ENCODE peak calls at places on chromosomes 6 and 20, in ten cellular contexts. V is CD8-positive, alpha-beta memory T cell; M is left lung; Y is thyroid gland; Z is aorta; H is breast epithelium; N is mucosa of descending colon; L is Panc1; J is HepG2; G is uterus. Q is an unnamed sample.

GRCh38 chr20:46122071-46122470 is 4.0 kb downstream of the CD40 start:
- DNase-seq in V (no peak), M (no peak), Y (no peak), Z (no peak), H (no peak), N (no peak), L (no peak), J (peak; percentile 35), G (no peak), Q (peak; percentile 24)

GRCh38 chr20:58715709-58716475 is 23.3 kb downstream of the NPEPL1 start:
- DNase-seq in V (no peak), M (peak; percentile 28), Y (no peak), Z (peak; percentile 73), H (peak; percentile 30), N (peak; percentile 33), L (no peak), J (no peak), G (no peak), Q (no peak)

GRCh38 chr20:4546786-4547185 is 174.9 kb upstream of the PRND start:
- DNase-seq in V (no peak), M (no peak), Y (no peak), Z (no peak), H (no peak), N (no peak), L (peak; percentile 20), J (no peak), G (no peak), Q (no peak)

GRCh38 chr20:7728373-7728772 is 211.9 kb downstream of the HAO1 start:
- DNase-seq in V (no peak), M (no peak), Y (no peak), Z (no peak), H (no peak), N (no peak), L (no peak), J (no peak), G (no peak), Q (no peak)

GRCh38 chr20:58751956-58752355 is 59.4 kb downstream of the NPEPL1 start:
- DNase-seq in V (no peak), M (no peak), Y (no peak), Z (no peak), H (no peak), N (no peak), L (no peak), J (no peak), G (no peak), Q (no peak)

GRCh38 chr6:34138191-34138590 is 7.7 kb downstream of the GRM4 start:
- DNase-seq in V (no peak), M (no peak), Y (no peak), Z (no peak), H (no peak), N (no peak), L (no peak), J (no peak), G (no peak), Q (no peak)

GRCh38 chr20:4973330-4974097 is 27.8 kb downstream of the SLC23A2 start:
- DNase-seq in V (no peak), M (peak; percentile 69), Y (peak; percentile 83), Z (no peak), H (no peak), N (peak; percentile 65), L (peak; percentile 74), J (peak; percentile 99), G (peak; percentile 43), Q (peak; percentile 70)

GRCh38 chr20:9250511-9250910 is 181.6 kb downstream of the PLCB4 start:
- DNase-seq in V (no peak), M (no peak), Y (no peak), Z (no peak), H (no peak), N (no peak), L (no peak), J (no peak), G (no peak), Q (no peak)

GRCh38 chr20:7924692-7925091 is 15.6 kb downstream of the HAO1 start:
- DNase-seq in V (no peak), M (no peak), Y (no peak), Z (no peak), H (no peak), N (no peak), L (peak; percentile 25), J (peak; percentile 33), G (no peak), Q (no peak)

GRCh38 chr6:162602759-162603158 is 124.8 kb downstream of the PRKN start:
- DNase-seq in V (no peak), M (no peak), Y (no peak), Z (no peak), H (no peak), N (no peak), L (no peak), J (no peak), G (no peak), Q (no peak)

GRCh38 chr6:110482774-110483400 is 6.5 kb upstream of the SLC22A16 start:
- DNase-seq in V (no peak), M (no peak), Y (no peak), Z (no peak), H (no peak), N (no peak), L (no peak), J (no peak), G (no peak), Q (no peak)

GRCh38 chr6:129662406-129662766 is 47.6 kb downstream of the ARHGAP18 start:
- DNase-seq in V (no peak), M (no peak), Y (no peak), Z (no peak), H (no peak), N (no peak), L (no peak), J (no peak), G (no peak), Q (no peak)

GRCh38 chr20:2708665-2709064 is 16.1 kb downstream of the EBF4 start:
- DNase-seq in V (no peak), M (no peak), Y (no peak), Z (no peak), H (no peak), N (no peak), L (no peak), J (no peak), G (no peak), Q (no peak)

GRCh38 chr6:113859349-113860164 is 2.4 kb downstream of the MARCKS start:
- DNase-seq in V (no peak), M (peak; percentile 44), Y (peak; percentile 50), Z (peak; percentile 80), H (peak; percentile 54), N (peak; percentile 65), L (no peak), J (no peak), G (peak; percentile 51), Q (peak; percentile 23)

GRCh38 chr6:2404211-2404929 is 159.0 kb upstream of the GMDS start:
- DNase-seq in V (no peak), M (no peak), Y (no peak), Z (no peak), H (no peak), N (no peak), L (no peak), J (no peak), G (no peak), Q (no peak)

GRCh38 chr6:81753709-81754678 is 1.5 kb upstream of the TENT5A start:
- DNase-seq in V (peak; percentile 75), M (peak; percentile 91), Y (peak; percentile 88), Z (peak; percentile 96), H (peak; percentile 87), N (peak; percentile 92), L (no peak), J (peak; percentile 14), G (peak; percentile 90), Q (peak; percentile 85)
- H3K4me1 ChIP-seq in V (peaks cover 16% of the 10 kb centered on the region), M (peaks cover 3% of the 10 kb centered on the region), Y (peaks cover 18% of the 10 kb centered on the region), Z (no peaks in the 10 kb centered on the region), H (no peaks in the 10 kb centered on the region), N (no peaks in the 10 kb centered on the region), L (no peaks in the 10 kb centered on the region), J (peaks cover 45% of the 10 kb centered on the region), G (no peaks in the 10 kb centered on the region), Q (no peaks in the 10 kb centered on the region)

GRCh38 chr6:111592726-111593515 is 12.8 kb downstream of the TRAF3IP2 start:
- DNase-seq in V (no peak), M (no peak), Y (no peak), Z (no peak), H (no peak), N (no peak), L (no peak), J (no peak), G (no peak), Q (no peak)
- H3K4me1 ChIP-seq in V (no peaks in the 10 kb centered on the region), M (peaks cover 27% of the 10 kb centered on the region), Y (peaks cover 47% of the 10 kb centered on the region), Z (no peaks in the 10 kb centered on the region), H (peaks cover 15% of the 10 kb centered on the region), N (peaks cover 32% of the 10 kb centered on the region), L (peaks cover 75% of the 10 kb centered on the region), J (peaks cover 52% of the 10 kb centered on the region), G (peaks cover 9% of the 10 kb centered on the region), Q (no peaks in the 10 kb centered on the region)

GRCh38 chr6:159097256-159097655 is 52.5 kb upstream of the TAGAP start:
- DNase-seq in V (no peak), M (no peak), Y (no peak), Z (no peak), H (no peak), N (no peak), L (no peak), J (no peak), G (no peak), Q (no peak)

GRCh38 chr6:159100011-159100788 is 55.4 kb upstream of the TAGAP start:
- DNase-seq in V (no peak), M (no peak), Y (peak; percentile 49), Z (no peak), H (no peak), N (no peak), L (no peak), J (no peak), G (no peak), Q (no peak)

GRCh38 chr6:159098636-159099106 is 53.9 kb upstream of the TAGAP start:
- DNase-seq in V (peak; percentile 67), M (no peak), Y (peak; percentile 73), Z (no peak), H (no peak), N (no peak), L (no peak), J (no peak), G (no peak), Q (no peak)

GRCh38 chr6:159100789-159101182 is 56.0 kb upstream of the TAGAP start:
- DNase-seq in V (no peak), M (no peak), Y (no peak), Z (no peak), H (no peak), N (no peak), L (no peak), J (peak; percentile 15), G (no peak), Q (no peak)

DNA sequence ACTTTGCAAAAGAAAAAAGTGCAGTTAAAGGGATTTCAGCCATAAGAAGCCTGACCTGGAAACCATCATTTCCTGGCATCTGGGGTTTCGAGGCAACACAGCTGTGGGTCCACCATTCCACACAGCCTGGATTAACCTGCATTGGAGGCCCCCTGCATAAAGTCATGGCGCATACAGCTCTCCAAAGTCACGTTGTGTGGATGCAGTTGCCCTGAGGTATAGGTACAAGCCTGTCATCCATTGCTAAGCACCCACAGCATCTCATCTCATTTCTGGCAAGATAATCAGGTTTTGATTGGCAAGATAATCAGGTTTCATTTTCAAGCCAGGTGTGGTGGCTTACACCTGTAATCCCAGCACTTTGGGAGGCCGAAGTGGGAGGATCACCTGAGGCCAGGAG is 54.5 kb upstream of the TAGAP start:
- DNase-seq in V (no peak), M (no peak), Y (no peak), Z (no peak), H (no peak), N (no peak), L (no peak), J (no peak), G (no peak), Q (no peak)
- H3K4me1 ChIP-seq in V (peaks cover 55% of the 10 kb centered on the region), M (peaks cover 3% of the 10 kb centered on the region), Y (peaks cover 30% of the 10 kb centered on the region), Z (no peaks in the 10 kb centered on the region), H (peaks cover under 1% of the 10 kb centered on the region), N (peaks cover 5% of the 10 kb centered on the region), L (no peaks in the 10 kb centered on the region), J (peaks cover 8% of the 10 kb centered on the region), G (no peaks in the 10 kb centered on the region), Q (no peaks in the 10 kb centered on the region)

GRCh38 chr6:15358579-15359327 is 112.9 kb downstream of the JARID2 start:
- DNase-seq in V (no peak), M (no peak), Y (peak; percentile 64), Z (no peak), H (no peak), N (no peak), L (no peak), J (no peak), G (no peak), Q (no peak)
- H3K4me1 ChIP-seq in V (peaks cover 34% of the 10 kb centered on the region), M (no peaks in the 10 kb centered on the region), Y (peaks cover 17% of the 10 kb centered on the region), Z (no peaks in the 10 kb centered on the region), H (no peaks in the 10 kb centered on the region), N (peaks cover 7% of the 10 kb centered on the region), L (no peaks in the 10 kb centered on the region), J (peaks cover 36% of the 10 kb centered on the region), G (no peaks in the 10 kb centered on the region), Q (no peaks in the 10 kb centered on the region)

Q was measured in tibial artery.